ENCODE peak calls at places on chromosomes 16 and 17, in four cellular contexts. F is AG10803; Z is fibroblast of lung; B is CD4-positive, alpha-beta T cell. T is an unnamed sample.

GRCh38 chr16:27813591-27813990 is 249.9 kb downstream of the GSG1L start:
- DNase-seq in F (no peak), Z (no peak), B (no peak), T (peak; percentile 20)

GRCh38 chr16:48862087-48862532 is 252.1 kb upstream of the N4BP1 start:
- DNase-seq in F (peak; percentile 67), Z (peak; percentile 7), B (no peak), T (no peak)

GRCh38 chr17:21375757-21376584 is at the start of gene KCNJ12:
- DNase-seq in F (peak; percentile 27), Z (peak; percentile 26), B (no peak), T (no peak)

GRCh38 chr17:75854881-75855309 is 240 bp downstream of the WBP2 start:
- DNase-seq in F (no peak), Z (no peak), B (no peak), T (no peak)

GRCh38 chr17:41555105-41555887 is 16.6 kb downstream of the KRT9 start:
- DNase-seq in F (peak; percentile 11), Z (no peak), B (no peak), T (no peak)

GRCh38 chr16:55035037-55035436 is 104.4 kb downstream of the IRX5 start:
- DNase-seq in F (no peak), Z (no peak), B (no peak), T (no peak)

GRCh38 chr16:63592852-63593251 is 1529.0 kb downstream of the CDH11 start:
- DNase-seq in F (no peak), Z (no peak), B (no peak), T (no peak)

GRCh38 chr17:20010099-20010863 is 1.1 kb downstream of the SPECC1 start:
- DNase-seq in F (peak; percentile 66), Z (peak; percentile 55), B (no peak), T (no peak)

GRCh38 chr17:50181155-50181554 is 15.3 kb downstream of the SGCA start:
- DNase-seq in F (no peak), Z (no peak), B (no peak), T (no peak)

GRCh38 chr17:34306466-34306865 is 12.8 kb upstream of the CCL8 start:
- DNase-seq in F (peak; percentile 75), Z (peak; percentile 73), B (no peak), T (no peak)

GRCh38 chr17:29698837-29699236 is 76.1 kb upstream of the CORO6 start:
- DNase-seq in F (no peak), Z (no peak), B (no peak), T (no peak)
- TF ChIP-seq CTCF in F (no peak), Z (no peak), B (no peak), T (no peak)

GRCh38 chr17:56819030-56819429 is 14.7 kb downstream of the C17orf67 start:
- DNase-seq in F (no peak), Z (no peak), B (no peak), T (no peak)

GRCh38 chr17:56820207-56820606 is 13.5 kb downstream of the C17orf67 start:
- DNase-seq in F (no peak), Z (no peak), B (no peak), T (no peak)

GRCh38 chr17:56817066-56817465 is 16.7 kb downstream of the C17orf67 start:
- DNase-seq in F (no peak), Z (no peak), B (no peak), T (no peak)

GRCh38 chr17:56821847-56822534 is 11.7 kb downstream of the C17orf67 start:
- DNase-seq in F (no peak), Z (no peak), B (no peak), T (no peak)

GRCh38 chr17:56819431-56820145 is 14.1 kb downstream of the C17orf67 start:
- DNase-seq in F (peak; percentile 68), Z (peak; percentile 43), B (peak; percentile 58), T (peak; percentile 58)
- TF ChIP-seq CTCF in F (peak; percentile 84), Z (peak; percentile 87), B (peak; percentile 88), T (peak; percentile 92)

GRCh38 chr17:28493467-28493866 is 12.7 kb upstream of the FOXN1 start:
- DNase-seq in F (peak; percentile 12), Z (no peak), B (no peak), T (no peak)

GRCh38 chr17:28495626-28496025 is 10.5 kb upstream of the FOXN1 start:
- DNase-seq in F (no peak), Z (no peak), B (no peak), T (no peak)

GRCh38 chr17:28491860-28492259 is 14.3 kb upstream of the FOXN1 start:
- DNase-seq in F (no peak), Z (no peak), B (no peak), T (no peak)

GRCh38 chr17:28492352-28493310 is 13.5 kb upstream of the FOXN1 start:
- DNase-seq in F (no peak), Z (no peak), B (no peak), T (no peak)

DNA sequence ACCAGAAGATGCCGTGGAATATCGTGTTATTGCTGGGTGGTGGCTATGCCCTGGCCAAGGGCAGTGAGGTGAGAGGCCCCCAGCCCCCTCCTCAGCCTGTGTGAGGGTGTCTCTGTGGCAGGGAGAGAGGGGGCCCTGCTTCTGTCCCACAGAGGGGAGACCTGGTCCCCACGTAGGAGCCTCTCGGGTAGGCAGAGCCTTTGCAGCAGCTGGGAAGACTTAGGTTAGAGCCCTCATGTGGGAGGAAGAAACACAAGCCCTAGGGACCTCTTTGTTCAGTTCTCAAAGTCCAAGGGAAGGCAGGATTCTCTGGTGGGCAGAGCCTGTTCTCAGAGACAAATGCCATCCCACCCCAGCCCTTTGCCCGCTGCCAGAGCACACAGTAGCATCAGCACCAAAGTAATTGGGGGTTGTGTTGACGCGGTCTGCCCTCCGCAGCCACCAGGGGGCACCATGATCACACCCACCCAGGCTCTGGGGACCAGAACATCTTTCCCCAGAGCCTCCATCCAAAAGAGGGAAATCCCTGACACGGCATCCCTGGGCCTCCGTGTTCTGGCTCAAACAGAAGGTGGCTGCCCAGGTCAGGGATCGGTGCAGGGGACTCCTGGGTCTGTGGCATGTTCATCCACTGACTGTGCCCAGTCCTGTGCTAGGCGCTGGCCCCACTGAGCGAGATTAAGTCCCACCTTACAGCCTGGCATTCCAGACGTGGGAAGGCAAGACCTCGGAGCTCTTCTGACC is 11.5 kb upstream of the FOXN1 start:
- DNase-seq in F (peak; percentile 51), Z (peak; percentile 38), B (peak; percentile 65), T (peak; percentile 68)
- TF ChIP-seq CTCF in F (peak; percentile 91), Z (peak; percentile 92), B (peak; percentile 82), T (peak; percentile 94)

GRCh38 chr17:81039096-81039495 is 4.1 kb downstream of the BAIAP2 start:
- DNase-seq in F (no peak), Z (no peak), B (no peak), T (no peak)

GRCh38 chr17:81043319-81043724 is 8.4 kb downstream of the BAIAP2 start:
- DNase-seq in F (no peak), Z (no peak), B (no peak), T (no peak)

GRCh38 chr17:81042606-81043005 is 7.7 kb downstream of the BAIAP2 start:
- DNase-seq in F (no peak), Z (no peak), B (no peak), T (no peak)

GRCh38 chr17:81039854-81040758 is 5.2 kb downstream of the BAIAP2 start:
- DNase-seq in F (peak; percentile 75), Z (peak; percentile 82), B (no peak), T (no peak)

DNA sequence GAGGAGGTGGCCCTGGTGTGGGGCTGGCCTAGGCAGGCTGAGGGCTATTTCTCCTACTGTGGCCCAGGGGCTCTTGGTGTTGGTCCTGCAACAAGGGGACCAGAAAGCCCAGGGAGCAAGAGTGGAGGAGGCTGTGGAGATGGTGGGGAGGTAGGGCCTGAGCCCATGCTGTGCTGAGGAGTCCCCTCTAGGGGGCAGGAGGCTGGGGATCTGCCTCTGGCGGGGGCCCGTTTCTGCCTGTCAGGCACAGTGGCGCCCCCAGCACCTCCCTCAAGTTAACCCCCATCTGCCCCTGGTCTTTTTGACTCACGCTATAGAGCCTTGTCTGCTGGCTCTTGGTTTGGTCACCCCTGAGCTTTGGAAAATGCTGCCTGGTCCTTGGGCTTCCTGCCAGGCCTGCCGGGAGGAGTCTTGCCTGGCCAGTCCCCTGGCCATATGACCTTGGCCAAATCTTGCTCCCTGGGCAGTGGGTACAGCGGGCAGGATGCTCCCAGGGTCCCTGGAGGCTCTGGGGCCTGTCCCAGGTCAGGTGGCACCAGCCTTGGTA is 5.9 kb downstream of the BAIAP2 start:
- DNase-seq in F (no peak), Z (peak; percentile 49), B (no peak), T (no peak)
- TF ChIP-seq CTCF in F (peak; percentile 52), Z (peak; percentile 43), B (no peak), T (peak; percentile 61)

DNA sequence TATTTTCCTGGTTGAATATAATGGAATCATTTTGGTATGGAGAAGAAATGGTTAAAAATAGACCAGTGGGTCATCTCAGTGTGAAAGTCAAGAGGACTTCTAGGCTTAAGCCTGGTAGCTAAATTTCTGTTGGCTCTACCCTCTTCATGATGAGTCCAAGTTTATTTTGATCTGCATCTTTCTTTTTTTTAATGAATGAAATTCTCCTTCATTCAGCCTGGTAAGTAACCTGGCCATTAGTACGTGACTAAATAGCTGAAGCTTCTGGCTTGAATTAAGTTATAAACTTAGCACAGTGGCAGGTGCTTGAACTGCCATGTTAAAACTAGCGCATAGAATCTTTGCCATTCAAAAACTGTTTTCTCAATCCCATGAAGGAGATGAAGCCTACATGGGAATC is 28.0 kb downstream of the NF1 start:
- DNase-seq in F (no peak), Z (no peak), B (no peak), T (no peak)
- TF ChIP-seq CTCF in F (no peak), Z (no peak), B (no peak), T (no peak)

GRCh38 chr17:40062347-40063033 is at the start of gene THRA:
- DNase-seq in F (peak; percentile 43), Z (no peak), B (peak; percentile 57), T (no peak)
- TF ChIP-seq CTCF in F (peak; percentile 4), Z (no peak), B (no peak), T (peak; percentile 11)

GRCh38 chr16:76653390-76654026 is 376.3 kb downstream of the CNTNAP4 start:
- DNase-seq in F (peak; percentile 3), Z (peak; percentile 13), B (no peak), T (no peak)
- TF ChIP-seq CTCF in F (peak; percentile 28), Z (peak; percentile 72), B (no peak), T (no peak)

T was measured in CD14-positive monocyte.